ENCODE peak calls at places on chromosomes 2 and 18, in four cellular contexts. V is AG04450; P is M059J; S is stimulated activated CD4-positive, alpha-beta T cell treated with anti-CD3 and anti-CD28 coated beads, Interleukin-12 subunit alpha, Interleukin-12 subunit beta, amount 100 ng/mL, for 4 hours. T is an unnamed sample.
A peak's percentile ranks its signal among the peaks of the same experiment; 100 is the strongest.

GRCh38 chr2:100482741-100483140 is 12.5 kb downstream of the NMS start:
- DNase-seq in V (no peak), P (no peak), S (no peak), T (no peak)

GRCh38 chr2:25374827-25375226 is 33.1 kb upstream of the DNMT3A start:
- DNase-seq in V (no peak), P (no peak), S (no peak), T (no peak)

GRCh38 chr18:75874401-75875093 is 447.0 kb upstream of the SMIM21 start:
- DNase-seq in V (no peak), P (no peak), S (no peak), T (no peak)

GRCh38 chr18:35577045-35577848 is 4.3 kb upstream of the GALNT1 start:
- DNase-seq in V (no peak), P (peak; percentile 38), S (peak; percentile 9), T (no peak)

GRCh38 chr2:213104089-213104902 is 47.1 kb downstream of the IKZF2 start:
- DNase-seq in V (peak; percentile 13), P (peak; percentile 48), S (no peak), T (no peak)

GRCh38 chr2:85430780-85431601 is 12.5 kb downstream of the SH2D6 start:
- DNase-seq in V (no peak), P (no peak), S (no peak), T (no peak)

GRCh38 chr2:10272464-10272863 is 30.2 kb upstream of the HPCAL1 start:
- DNase-seq in V (no peak), P (no peak), S (no peak), T (peak; percentile 5)

GRCh38 chr18:24094561-24094960 is 44.3 kb upstream of the CABYR start:
- DNase-seq in V (no peak), P (no peak), S (no peak), T (no peak)

GRCh38 chr18:73461038-73461779 is 593.4 kb upstream of the NETO1 start:
- DNase-seq in V (no peak), P (no peak), S (no peak), T (no peak)

GRCh38 chr18:23077493-23078256 is 57.6 kb upstream of the CABLES1 start:
- DNase-seq in V (no peak), P (peak; percentile 51), S (no peak), T (no peak)

GRCh38 chr2:212905640-212906201 is 245.7 kb downstream of the IKZF2 start:
- DNase-seq in V (no peak), P (peak; percentile 94), S (no peak), T (no peak)